ENCODE peak calls at places on chromosome 11, in nine cellular contexts. D is prostate gland, H is glutamatergic neuron, B is breast epithelium, Y is brain microvascular endothelial cell, T is epithelial cell of esophagus, N is tibial artery, Q is HFFc6, I is esophagus squamous epithelium. K is an unnamed sample.

GRCh38 chr11:61390161-61390560 is 2.2 kb upstream of the TMEM216 start:
- DNase-seq in T (no peak), N (no peak), H (no peak), B (no peak), I (no peak), Q (no peak), D (no peak), Y (no peak), K (no peak)

GRCh38 chr11:1162153-1162497 is 4.4 kb downstream of the MUC5AC start:
- DNase-seq in D (no peak), H (no peak), I (no peak), B (no peak), Q (no peak), N (no peak), T (no peak), Y (no peak), K (no peak)

GRCh38 chr11:46477136-46477535 is 85.6 kb upstream of the CHRM4 start:
- DNase-seq in T (no peak), Q (no peak), B (no peak), Y (no peak), N (no peak), D (no peak), I (no peak), H (no peak), K (no peak)

GRCh38 chr11:31355131-31355530 is 14.4 kb downstream of the DCDC1 start:
- DNase-seq in I (no peak), N (no peak), B (no peak), D (no peak), Y (no peak), H (no peak), T (peak), Q (no peak), K (no peak)

GRCh38 chr11:61840371-61840770 is 12.3 kb downstream of the FADS2 start:
- DNase-seq in Q (no peak), N (no peak), D (no peak), Y (no peak), B (no peak), I (no peak), H (no peak), T (no peak), K (no peak)

GRCh38 chr11:64936539-64936938 is 846 bp upstream of the GPHA2 start:
- DNase-seq in H (no peak), Y (no peak), T (no peak), Q (no peak), D (no peak), B (no peak), N (no peak), I (no peak), K (no peak)

GRCh38 chr11:120722539-120722938 is 211.0 kb downstream of the GRIK4 start:
- DNase-seq in T (no peak), B (no peak), D (no peak), Q (no peak), H (no peak), I (no peak), Y (no peak), N (no peak), K (no peak)

GRCh38 chr11:123188508-123189165 is 6.4 kb downstream of the CLMP start:
- DNase-seq in I (no peak), T (no peak), Y (peak), N (no peak), Q (peak), H (no peak), B (no peak), D (no peak), K (no peak)

GRCh38 chr11:121586727-121587126 is 134.0 kb upstream of the SORL1-AS1 start:
- DNase-seq in I (no peak), N (no peak), B (no peak), Y (no peak), H (no peak), D (no peak), Q (no peak), T (no peak), K (no peak)

GRCh38 chr11:17810736-17811135 is 76.2 kb downstream of the KCNC1 start:
- DNase-seq in T (peak), H (peak), D (no peak), Y (peak), I (no peak), Q (no peak), B (no peak), N (no peak), K (peak)

GRCh38 chr11:82701847-82702520 is 31.7 kb downstream of the FAM181B start:
- DNase-seq in T (peak), H (peak), D (no peak), B (no peak), Q (peak), N (no peak), Y (peak), I (no peak), K (peak)

GRCh38 chr11:118896472-118896913 is 12.8 kb downstream of the CXCR5 start:
- DNase-seq in H (no peak), Q (no peak), B (no peak), N (no peak), T (no peak), I (no peak), Y (no peak), D (no peak), K (no peak)

GRCh38 chr11:33869511-33870422 is 22.1 kb downstream of the LMO2 start:
- DNase-seq in Y (no peak), H (peak), I (no peak), D (no peak), N (peak), T (peak), B (no peak), Q (no peak), K (peak)

GRCh38 chr11:90556612-90557011 is 333.8 kb upstream of the CHORDC1 start:
- DNase-seq in D (no peak), Y (no peak), N (no peak), Q (no peak), H (no peak), B (no peak), T (peak), I (no peak), K (peak)

GRCh38 chr11:86288776-86289507 is 13.1 kb upstream of the HIKESHI start:
- DNase-seq in B (no peak), I (no peak), N (no peak), Y (peak), D (no peak), Q (no peak), T (no peak), H (no peak), K (no peak)

GRCh38 chr11:135069043-135069442 is 657.0 kb upstream of the B3GAT1 start:
- DNase-seq in D (no peak), B (no peak), N (no peak), Q (no peak), Y (no peak), H (no peak), I (no peak), T (no peak), K (no peak)

GRCh38 chr11:19730373-19730772 is 17.7 kb downstream of the NAV2 start:
- DNase-seq in D (no peak), B (no peak), I (no peak), Q (no peak), N (peak), Y (no peak), H (no peak), T (no peak), K (no peak)

GRCh38 chr11:102014756-102015155 is 32.5 kb upstream of the CFAP300 start:
- DNase-seq in D (no peak), I (no peak), Y (no peak), H (no peak), B (no peak), Q (no peak), T (no peak), N (no peak), K (no peak)

GRCh38 chr11:63917685-63918523 is 940 bp upstream of the RCOR2 start:
- DNase-seq in B (no peak), N (peak), H (peak), T (peak), Y (no peak), I (no peak), Q (no peak), D (peak), K (no peak)

GRCh38 chr11:95042239-95042638 is 7.0 kb upstream of the KDM4F start:
- DNase-seq in D (no peak), B (no peak), Y (no peak), H (no peak), N (no peak), Q (no peak), I (no peak), T (no peak), K (no peak)

GRCh38 chr11:117064275-117064674 is 34.0 kb downstream of the SIK3 start:
- DNase-seq in T (peak), D (no peak), Q (peak), B (no peak), I (no peak), H (no peak), Y (peak), N (no peak), K (peak)

GRCh38 chr11:124483422-124483821 is 37.9 kb upstream of the OR8B8 start:
- DNase-seq in I (no peak), T (no peak), D (no peak), Q (no peak), Y (no peak), H (no peak), N (no peak), B (no peak), K (no peak)

GRCh38 chr11:116578971-116579687 is 193.7 kb downstream of the BUD13 start:
- DNase-seq in Y (no peak), T (no peak), N (no peak), I (no peak), H (peak), D (no peak), Q (no peak), B (no peak), K (no peak)

GRCh38 chr11:64802370-64803162 is 448 bp downstream of the MAP4K2 start:
- DNase-seq in T (no peak), N (peak), I (no peak), Y (no peak), Q (no peak), D (no peak), B (no peak), H (no peak), K (no peak)

GRCh38 chr11:76208829-76209670 is 2.7 kb upstream of the WNT11 start:
- DNase-seq in D (peak), B (no peak), Y (peak), I (no peak), T (peak), Q (no peak), H (peak), N (peak), K (peak)

GRCh38 chr11:76610871-76611475 is 59.6 kb downstream of the LRRC32 start:
- DNase-seq in D (no peak), H (peak), B (no peak), T (no peak), Y (no peak), I (no peak), N (no peak), Q (no peak), K (no peak)

GRCh38 chr11:67264260-67264659 is 2.0 kb upstream of the GRK2 start:
- DNase-seq in T (no peak), Q (no peak), B (no peak), N (no peak), Y (no peak), D (no peak), I (no peak), H (peak), K (no peak)

GRCh38 chr11:34261095-34261494 is 96.7 kb downstream of the ABTB2 start:
- DNase-seq in I (no peak), Y (no peak), N (no peak), H (no peak), B (no peak), D (no peak), Q (no peak), T (no peak), K (no peak)

GRCh38 chr11:43268786-43269185 is 43.0 kb upstream of the API5 start:
- DNase-seq in H (no peak), T (no peak), B (no peak), D (no peak), N (no peak), I (no peak), Q (no peak), Y (no peak), K (no peak)

GRCh38 chr11:35461917-35462316 is 42.6 kb upstream of the SLC1A2 start:
- DNase-seq in N (no peak), I (no peak), Q (no peak), H (no peak), D (no peak), T (no peak), B (no peak), Y (no peak), K (no peak)

GRCh38 chr11:119479685-119480275 is 56.8 kb upstream of the THY1 start:
- DNase-seq in H (no peak), I (no peak), T (peak), N (peak), Y (peak), Q (peak), B (peak), D (no peak), K (no peak)

GRCh38 chr11:65362966-65363365 is 8.4 kb downstream of the TIGD3 start:
- DNase-seq in Y (no peak), Q (no peak), N (no peak), H (no peak), B (no peak), T (no peak), I (no peak), D (no peak), K (no peak)

GRCh38 chr11:42625757-42626156 is 686.0 kb upstream of the API5 start:
- DNase-seq in D (no peak), Q (no peak), B (no peak), T (no peak), H (no peak), I (no peak), N (no peak), Y (no peak), K (no peak)

GRCh38 chr11:14645247-14645912 is 1.8 kb downstream of the PDE3B start:
- DNase-seq in N (no peak), Q (no peak), I (no peak), Y (peak), D (no peak), H (no peak), T (peak), B (no peak), K (peak)

GRCh38 chr11:93028959-93029536 is 59.6 kb downstream of the MTNR1B start:
- DNase-seq in H (no peak), Q (no peak), N (no peak), D (no peak), Y (no peak), B (no peak), I (no peak), T (peak), K (no peak)

GRCh38 chr11:110759972-110760381 is 47.7 kb upstream of the ARHGAP20 start:
- DNase-seq in D (no peak), H (no peak), Y (peak), I (no peak), N (no peak), Q (peak), T (no peak), B (no peak), K (no peak)
- TF ChIP-seq CTCF in D (no peak), H (no peak), Y (no peak), I (no peak), N (no peak), Q (no peak), T (no peak), B (no peak), K (no peak)

GRCh38 chr11:12235549-12235944 is 125.2 kb downstream of the MICAL2 start:
- DNase-seq in N (no peak), B (no peak), D (no peak), Q (no peak), I (no peak), Y (no peak), H (no peak), T (no peak), K (no peak)
- TF ChIP-seq CTCF in N (no peak), B (no peak), D (no peak), Q (peak), I (no peak), Y (peak), H (no peak), T (no peak), K (no peak)

GRCh38 chr11:103202048-103202651 is 92.9 kb downstream of the DYNC2H1 start:
- DNase-seq in D (no peak), T (peak), N (no peak), B (no peak), Q (peak), H (no peak), Y (peak), I (no peak), K (peak)
- TF ChIP-seq CTCF in D (no peak), T (peak), N (peak), B (no peak), Q (peak), H (peak), Y (peak), I (no peak), K (peak)

GRCh38 chr11:45391168-45391850 is 105.2 kb upstream of the SYT13 start:
- DNase-seq in T (no peak), B (no peak), I (no peak), Y (no peak), D (no peak), N (no peak), Q (no peak), H (no peak), K (no peak)

GRCh38 chr11:45388472-45388871 is 102.3 kb upstream of the SYT13 start:
- DNase-seq in B (no peak), Y (no peak), I (no peak), N (no peak), D (no peak), T (no peak), Q (no peak), H (no peak), K (no peak)

GRCh38 chr11:45392154-45392553 is 106.0 kb upstream of the SYT13 start:
- DNase-seq in D (no peak), Y (no peak), T (no peak), N (no peak), Q (no peak), B (no peak), I (no peak), H (no peak), K (no peak)

GRCh38 chr11:45392621-45393183 is 106.6 kb upstream of the SYT13 start:
- DNase-seq in N (no peak), D (no peak), H (no peak), I (no peak), B (no peak), T (no peak), Y (no peak), Q (no peak), K (no peak)

DNA sequence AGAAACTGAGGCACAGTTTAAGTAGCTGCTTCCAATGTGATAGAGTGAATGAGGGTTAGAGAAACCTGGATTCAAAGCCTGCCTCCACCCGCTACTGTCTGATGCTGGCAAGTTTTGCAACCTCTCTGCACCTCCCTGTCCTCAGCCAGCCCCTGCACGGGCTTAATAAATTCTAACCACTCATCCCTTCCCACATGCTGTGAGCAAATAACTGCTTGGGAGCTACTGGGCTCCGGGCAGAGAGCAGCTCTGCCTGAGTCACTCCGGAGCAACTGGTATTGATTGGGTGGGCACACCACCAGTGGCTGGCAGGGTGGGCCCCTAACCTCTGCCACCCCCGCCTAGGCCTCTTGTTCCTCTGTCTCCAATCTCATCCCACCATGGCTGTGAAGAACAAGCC is 104.3 kb upstream of the SYT13 start:
- DNase-seq in N (no peak), I (no peak), D (no peak), Q (no peak), H (no peak), Y (peak), B (no peak), T (no peak), K (no peak)
- TF ChIP-seq CTCF in N (no peak), I (no peak), D (no peak), Q (no peak), H (no peak), Y (no peak), B (no peak), T (no peak), K (no peak)

GRCh38 chr11:12411806-12412727 is 34.7 kb downstream of the PARVA start:
- DNase-seq in H (peak), I (no peak), N (peak), B (no peak), D (no peak), Q (peak), T (peak), Y (peak), K (peak)
- TF ChIP-seq CTCF in H (peak), I (no peak), N (peak), B (peak), D (peak), Q (peak), T (peak), Y (peak), K (peak)

DNA sequence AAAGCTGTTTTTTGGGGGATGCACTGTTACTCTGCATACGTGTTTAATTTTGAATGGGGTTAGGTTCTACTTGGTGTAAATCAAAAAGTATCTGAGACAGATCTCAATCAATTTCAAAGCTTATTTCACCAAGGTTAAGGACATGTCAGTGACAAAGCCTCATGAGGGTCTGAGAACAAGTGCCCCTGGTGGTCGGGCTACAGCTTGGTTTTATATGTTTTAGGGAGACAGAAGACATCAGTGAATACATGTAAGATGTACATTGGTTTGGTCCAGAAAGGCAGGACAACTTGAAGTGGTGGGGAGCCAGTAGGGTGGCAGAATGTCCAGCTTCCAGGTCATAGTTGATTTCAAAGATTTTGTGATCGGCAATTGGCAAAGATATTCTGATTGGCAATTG is 262.9 kb downstream of the LUZP2 start:
- DNase-seq in I (no peak), B (no peak), Y (no peak), H (no peak), T (no peak), N (no peak), D (no peak), Q (no peak), K (no peak)
- TF ChIP-seq CTCF in I (no peak), B (no peak), Y (no peak), H (no peak), T (no peak), N (no peak), D (no peak), Q (no peak), K (no peak)

GRCh38 chr11:134014502-134014901 is 54.4 kb upstream of the JAM3 start:
- DNase-seq in T (no peak), N (no peak), H (peak), D (no peak), I (no peak), B (no peak), Q (peak), Y (no peak), K (no peak)
- TF ChIP-seq CTCF in T (no peak), N (peak), H (peak), D (no peak), I (no peak), B (no peak), Q (peak), Y (peak), K (no peak)

GRCh38 chr11:131748146-131749050 is 378.0 kb downstream of the NTM start:
- DNase-seq in D (no peak), N (peak), T (peak), Y (peak), H (peak), Q (peak), I (no peak), B (no peak), K (peak)
- TF ChIP-seq CTCF in D (peak), N (peak), T (peak), Y (peak), H (peak), Q (peak), I (no peak), B (peak), K (peak)

GRCh38 chr11:69238562-69239319 is 55.2 kb upstream of the MYEOV start:
- DNase-seq in D (no peak), T (no peak), I (no peak), N (peak), Q (no peak), H (no peak), Y (no peak), B (peak), K (no peak)

GRCh38 chr11:69239320-69240040 is 54.5 kb upstream of the MYEOV start:
- DNase-seq in N (peak), I (no peak), T (no peak), Y (no peak), D (no peak), H (no peak), Q (no peak), B (peak), K (no peak)

GRCh38 chr11:69241075-69241740 is 52.7 kb upstream of the MYEOV start:
- DNase-seq in N (peak), H (no peak), B (peak), T (no peak), D (no peak), I (no peak), Y (no peak), Q (no peak), K (no peak)

GRCh38 chr11:69241844-69242582 is 51.9 kb upstream of the MYEOV start:
- DNase-seq in I (no peak), B (no peak), N (peak), T (no peak), H (no peak), D (no peak), Q (no peak), Y (no peak), K (no peak)

GRCh38 chr11:69240332-69241074 is 53.5 kb upstream of the MYEOV start:
- DNase-seq in Q (peak), B (peak), D (peak), I (no peak), Y (no peak), N (peak), H (no peak), T (peak), K (no peak)
- TF ChIP-seq CTCF in Q (peak), B (peak), D (no peak), I (no peak), Y (peak), N (no peak), H (no peak), T (peak), K (no peak)